ENCODE peak calls at places on chromosomes 2 and 18, in nine cellular contexts. N is astrocyte; P is tibial artery; L is H1; F is CD4-positive, alpha-beta T cell; D is Panc1; B is GM23248; U is OCI-LY7; H is endodermal cell. A is an unnamed sample.

GRCh38 chr2:46825958-46826897 is 89.4 kb downstream of the MCFD2 start:
- DNase-seq in N (peak), P (peak), L (no peak), F (no peak), D (no peak), B (peak), U (no peak), H (peak), A (no peak)

GRCh38 chr2:57453929-57454328 is 592.7 kb upstream of the VRK2 start:
- DNase-seq in N (no peak), P (no peak), L (no peak), F (no peak), D (no peak), B (no peak), U (no peak), H (no peak), A (no peak)

GRCh38 chr2:143575340-143575739 is 446.1 kb downstream of the ARHGAP15 start:
- DNase-seq in N (no peak), P (no peak), L (no peak), F (no peak), D (no peak), B (peak), U (peak), H (no peak), A (no peak)

GRCh38 chr2:96143231-96143847 is 1.9 kb downstream of the DUSP2 start:
- DNase-seq in N (no peak), P (no peak), L (no peak), F (no peak), D (no peak), B (no peak), U (peak), H (no peak), A (no peak)

GRCh38 chr2:41963661-41964525 is 83.9 kb upstream of the PKDCC start:
- DNase-seq in N (peak), P (peak), L (no peak), F (no peak), D (no peak), B (peak), U (no peak), H (peak), A (no peak)

GRCh38 chr2:20398956-20399567 is 47.8 kb upstream of the RHOB start:
- DNase-seq in N (no peak), P (no peak), L (no peak), F (no peak), D (no peak), B (peak), U (no peak), H (no peak), A (no peak)

GRCh38 chr2:182240862-182241371 is 185.9 kb downstream of the PDE1A start:
- DNase-seq in N (peak), P (no peak), L (peak), F (no peak), D (no peak), B (peak), U (peak), H (peak), A (no peak)

GRCh38 chr2:38106420-38107182 is 30.6 kb upstream of the CYP1B1 start:
- DNase-seq in N (peak), P (no peak), L (no peak), F (no peak), D (no peak), B (peak), U (no peak), H (peak), A (no peak)

GRCh38 chr2:199460101-199460671 is 2.4 kb upstream of the SATB2 start:
- DNase-seq in N (peak), P (no peak), L (no peak), F (no peak), D (no peak), B (peak), U (peak), H (no peak), A (no peak)

GRCh38 chr2:183998797-183999190 is 599.5 kb upstream of the ZNF804A start:
- DNase-seq in N (no peak), P (no peak), L (no peak), F (no peak), D (no peak), B (no peak), U (no peak), H (no peak), A (no peak)

GRCh38 chr2:12918138-12918840 is 201.6 kb downstream of the TRIB2 start:
- DNase-seq in N (no peak), P (no peak), L (no peak), F (no peak), D (no peak), B (peak), U (no peak), H (no peak), A (no peak)

GRCh38 chr18:29087616-29088246 is 910.8 kb upstream of the CDH2 start:
- DNase-seq in N (no peak), P (no peak), L (no peak), F (no peak), D (no peak), B (no peak), U (no peak), H (no peak), A (no peak)

GRCh38 chr2:157173740-157174184 is 83.7 kb upstream of the GALNT5 start:
- DNase-seq in N (peak), P (no peak), L (no peak), F (no peak), D (no peak), B (peak), U (no peak), H (no peak), A (no peak)

GRCh38 chr2:133766164-133766832 is 198.0 kb upstream of the NCKAP5 start:
- DNase-seq in N (no peak), P (no peak), L (no peak), F (no peak), D (no peak), B (no peak), U (no peak), H (no peak), A (no peak)
- H3K27ac ChIP-seq in N (no peak), P (no peak), L (no peak), F (no peak), D (no peak), B (no peak), U (no peak), H (no peak), A (no peak)

GRCh38 chr18:3723554-3723953 is 273.6 kb downstream of the TGIF1 start:
- DNase-seq in N (no peak), P (no peak), L (no peak), F (no peak), D (no peak), B (no peak), U (no peak), H (no peak), A (no peak)
- H3K27ac ChIP-seq in N (no peak), P (no peak), L (no peak), F (no peak), D (peak), B (no peak), U (no peak), H (no peak), A (no peak)

GRCh38 chr2:105519516-105519915 is 120.7 kb upstream of the FHL2 start:
- DNase-seq in N (no peak), P (no peak), L (no peak), F (no peak), D (no peak), B (no peak), U (no peak), H (no peak), A (no peak)
- H3K27ac ChIP-seq in N (no peak), P (no peak), L (no peak), F (no peak), D (peak), B (no peak), U (no peak), H (no peak), A (no peak)

GRCh38 chr2:201448067-201448466 is 3.2 kb downstream of the TRAK2 start:
- DNase-seq in N (no peak), P (no peak), L (no peak), F (no peak), D (no peak), B (no peak), U (no peak), H (no peak), A (no peak)
- H3K27ac ChIP-seq in N (no peak), P (no peak), L (no peak), F (no peak), D (no peak), B (no peak), U (no peak), H (no peak), A (no peak)

GRCh38 chr18:49155410-49155809 is 204.6 kb upstream of the SMAD7 start:
- DNase-seq in N (no peak), P (no peak), L (no peak), F (no peak), D (no peak), B (no peak), U (no peak), H (no peak), A (no peak)
- H3K27ac ChIP-seq in N (no peak), P (no peak), L (no peak), F (no peak), D (no peak), B (no peak), U (no peak), H (no peak), A (no peak)

GRCh38 chr2:174693344-174693743 is 70.9 kb downstream of the CHRNA1 start:
- DNase-seq in N (no peak), P (no peak), L (no peak), F (no peak), D (no peak), B (no peak), U (no peak), H (peak), A (no peak)
- H3K27ac ChIP-seq in N (no peak), P (no peak), L (no peak), F (no peak), D (no peak), B (no peak), U (no peak), H (no peak), A (no peak)

DNA sequence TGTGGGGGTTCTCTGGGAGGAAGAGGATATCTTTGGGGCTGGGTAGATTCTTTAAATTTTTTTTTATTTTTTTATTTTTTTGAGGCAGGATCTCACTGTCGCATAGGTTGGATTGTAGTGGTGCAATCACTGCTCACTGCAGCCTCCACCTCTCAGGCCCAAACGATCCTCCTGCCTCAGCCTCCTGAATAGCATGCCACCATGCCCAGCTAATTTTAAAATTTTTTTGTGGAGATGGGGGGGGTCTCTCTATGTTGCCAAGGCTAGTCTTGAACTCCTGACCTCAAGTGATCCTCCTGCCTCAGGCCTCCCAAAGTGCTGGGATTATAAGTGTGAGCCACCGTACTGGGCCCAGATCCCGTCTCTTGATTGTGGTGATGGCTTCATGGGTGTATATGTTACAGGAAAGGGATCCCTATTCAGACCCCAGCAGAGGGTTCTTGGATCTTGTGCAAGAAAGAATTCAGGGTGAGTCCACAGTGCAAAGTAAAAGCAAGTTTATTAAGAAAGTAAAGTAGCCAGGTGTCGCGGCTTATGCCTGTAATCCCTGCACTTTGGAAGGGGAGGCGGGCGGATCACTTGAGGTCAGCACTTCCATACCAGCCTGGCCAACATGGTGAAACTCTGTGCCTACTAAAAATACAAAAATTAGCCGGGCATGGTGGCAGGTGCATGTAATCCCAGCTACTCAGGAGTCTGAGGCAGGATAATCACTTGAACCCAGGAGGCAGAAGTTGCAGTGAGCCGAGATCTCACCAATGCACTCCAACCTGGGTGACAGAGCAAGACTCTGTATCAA is 2.0 kb upstream of the C2orf68 start:
- DNase-seq in N (no peak), P (no peak), L (no peak), F (no peak), D (no peak), B (no peak), U (no peak), H (no peak), A (no peak)
- H3K27ac ChIP-seq in N (no peak), P (no peak), L (no peak), F (no peak), D (no peak), B (no peak), U (no peak), H (no peak), A (no peak)

DNA sequence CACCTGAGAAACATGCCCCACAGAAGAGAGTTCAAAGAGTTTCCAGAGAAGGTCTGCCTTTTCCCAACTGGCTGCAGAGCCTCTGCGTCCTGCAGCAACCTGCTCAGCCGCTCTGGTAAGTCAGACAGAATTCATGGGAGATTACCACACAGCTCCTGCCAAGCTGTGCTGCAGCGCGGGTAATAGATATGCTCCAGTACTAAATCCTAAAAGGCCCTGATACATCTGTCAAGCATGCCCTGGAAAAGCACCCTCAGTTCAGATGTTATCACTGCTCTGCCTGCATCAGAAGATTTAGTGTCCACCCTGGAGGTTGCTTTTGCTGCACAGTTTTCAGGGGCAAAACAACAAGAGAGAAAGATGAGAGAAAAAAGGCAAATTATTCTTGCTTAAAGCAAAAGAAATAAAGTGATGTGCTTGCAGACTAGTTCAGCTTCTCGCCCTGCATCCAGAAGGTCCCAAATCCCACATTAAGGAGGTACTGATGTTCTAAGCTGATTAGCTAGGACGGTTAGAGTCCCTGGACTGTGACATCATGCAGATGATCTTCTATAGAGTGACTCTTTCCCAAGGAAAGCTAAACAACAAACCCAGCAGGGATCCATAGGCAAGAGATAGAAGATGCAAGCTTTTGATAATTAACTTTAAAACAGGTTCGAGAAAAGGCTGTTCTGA is 488.6 kb downstream of the BCL11A start:
- DNase-seq in N (no peak), P (no peak), L (no peak), F (no peak), D (no peak), B (no peak), U (no peak), H (no peak), A (no peak)
- H3K27ac ChIP-seq in N (no peak), P (no peak), L (no peak), F (no peak), D (no peak), B (no peak), U (no peak), H (no peak), A (no peak)